ENCODE peak calls at places on chromosomes 11 and 22, in eight cellular contexts. O is DMS153; D is ovary; Q is activated CD8-positive, alpha-beta T cell treated with anti-CD3 and anti-CD28 coated beads for 36 hours; H is EL; L is C1 segment of cervical spinal cord; F is GM18507; R is A673. P is an unnamed sample.

GRCh38 chr11:6833329-6833728 is 12.2 kb upstream of the OR10A5 start:
- DNase-seq in O (no peak), D (no peak), Q (no peak), H (no peak), L (no peak), F (no peak), R (no peak), P (no peak)

GRCh38 chr22:33883561-33883960 is 36.7 kb downstream of the LARGE1 start:
- DNase-seq in O (no peak), D (no peak), Q (no peak), H (no peak), L (no peak), F (no peak), R (no peak), P (no peak)

GRCh38 chr11:75371930-75372876 is 20.7 kb upstream of the ARRB1 start:
- DNase-seq in O (peak), D (no peak), Q (no peak), H (no peak), L (no peak), F (no peak), R (no peak), P (no peak)

GRCh38 chr11:61539009-61539408 is 30.5 kb downstream of the LRRC10B start:
- DNase-seq in O (no peak), D (peak), Q (no peak), H (no peak), L (no peak), F (no peak), R (no peak), P (no peak)

GRCh38 chr11:111957663-111958415 is 20.7 kb downstream of the DIXDC1 start:
- DNase-seq in O (no peak), D (no peak), Q (no peak), H (no peak), L (no peak), F (no peak), R (no peak), P (peak)

GRCh38 chr11:131859811-131860210 is 489.4 kb downstream of the NTM start:
- DNase-seq in O (no peak), D (no peak), Q (no peak), H (peak), L (no peak), F (no peak), R (no peak), P (no peak)

GRCh38 chr11:12772324-12772723 is 98.1 kb downstream of the TEAD1 start:
- DNase-seq in O (no peak), D (no peak), Q (no peak), H (no peak), L (no peak), F (no peak), R (no peak), P (no peak)

GRCh38 chr22:20805972-20806471 is 32.1 kb downstream of the SERPIND1 start:
- DNase-seq in O (no peak), D (no peak), Q (no peak), H (peak), L (no peak), F (no peak), R (peak), P (no peak)

GRCh38 chr11:128924109-128924508 is 18.6 kb downstream of the TP53AIP1 start:
- DNase-seq in O (no peak), D (no peak), Q (no peak), H (no peak), L (no peak), F (no peak), R (no peak), P (no peak)

GRCh38 chr22:40058265-40058664 is 63.5 kb downstream of the FAM83F start:
- DNase-seq in O (no peak), D (no peak), Q (peak), H (no peak), L (no peak), F (no peak), R (no peak), P (no peak)

GRCh38 chr22:45475876-45476514 is 26.7 kb upstream of the FBLN1 start:
- DNase-seq in O (no peak), D (peak), Q (no peak), H (no peak), L (no peak), F (no peak), R (no peak), P (peak)

GRCh38 chr11:46918087-46918751 is at the start of gene LRP4:
- DNase-seq in O (no peak), D (peak), Q (peak), H (peak), L (peak), F (peak), R (peak), P (no peak)

GRCh38 chr11:76629133-76629852 is 41.3 kb downstream of the LRRC32 start:
- DNase-seq in O (no peak), D (no peak), Q (peak), H (peak), L (no peak), F (no peak), R (no peak), P (no peak)

GRCh38 chr11:119316017-119316728 is 757 bp downstream of the MCAM start:
- DNase-seq in O (peak), D (peak), Q (no peak), H (peak), L (peak), F (no peak), R (peak), P (peak)

GRCh38 chr11:74020537-74020936 is 11.7 kb upstream of the UCP3 start:
- DNase-seq in O (no peak), D (no peak), Q (no peak), H (no peak), L (no peak), F (no peak), R (no peak), P (no peak)

GRCh38 chr11:26510756-26511155 is 61.3 kb downstream of the MUC15 start:
- DNase-seq in O (no peak), D (no peak), Q (no peak), H (no peak), L (no peak), F (no peak), R (no peak), P (no peak)

GRCh38 chr11:2664886-2665746 is 34.7 kb downstream of the KCNQ1OT1 start:
- DNase-seq in O (no peak), D (no peak), Q (no peak), H (no peak), L (no peak), F (no peak), R (no peak), P (no peak)

GRCh38 chr11:130801287-130802146 is 114.8 kb downstream of the SNX19 start:
- DNase-seq in O (no peak), D (no peak), Q (no peak), H (peak), L (no peak), F (no peak), R (no peak), P (no peak)

GRCh38 chr11:37505406-37505805 is 907.4 kb upstream of the RAG2 start:
- DNase-seq in O (no peak), D (no peak), Q (no peak), H (no peak), L (no peak), F (no peak), R (no peak), P (no peak)

GRCh38 chr11:19635332-19635731 is 77.3 kb upstream of the NAV2 start:
- DNase-seq in O (no peak), D (no peak), Q (no peak), H (no peak), L (no peak), F (no peak), R (no peak), P (no peak)

GRCh38 chr11:84962018-84962417 is 665.1 kb downstream of the DLG2 start:
- DNase-seq in O (no peak), D (no peak), Q (no peak), H (no peak), L (no peak), F (no peak), R (no peak), P (no peak)

GRCh38 chr11:30017467-30017895 is 651 bp upstream of the KCNA4 start:
- DNase-seq in O (no peak), D (no peak), Q (no peak), H (no peak), L (no peak), F (no peak), R (no peak), P (no peak)

GRCh38 chr11:17810736-17811135 is 76.2 kb downstream of the KCNC1 start:
- DNase-seq in O (no peak), D (no peak), Q (no peak), H (peak), L (no peak), F (no peak), R (no peak), P (no peak)

GRCh38 chr11:14538271-14538925 is 18.2 kb upstream of the PSMA1 start:
- DNase-seq in O (no peak), D (no peak), Q (no peak), H (no peak), L (no peak), F (no peak), R (no peak), P (no peak)

GRCh38 chr22:36971305-36971704 is 47.9 kb downstream of the TST start:
- DNase-seq in O (peak), D (no peak), Q (no peak), H (no peak), L (no peak), F (no peak), R (no peak), P (no peak)

GRCh38 chr11:60864856-60865513 is 2.4 kb upstream of the ZP1 start:
- DNase-seq in O (no peak), D (no peak), Q (no peak), H (no peak), L (no peak), F (no peak), R (no peak), P (no peak)

GRCh38 chr11:107777094-107777493 is 65.2 kb upstream of the SLN start:
- DNase-seq in O (no peak), D (no peak), Q (no peak), H (no peak), L (no peak), F (no peak), R (no peak), P (no peak)

GRCh38 chr22:37278261-37278660 is 4.0 kb upstream of the CYTH4 start:
- DNase-seq in O (no peak), D (no peak), Q (no peak), H (peak), L (no peak), F (no peak), R (no peak), P (no peak)

GRCh38 chr22:18952022-18952421 is 15.9 kb upstream of the PRODH start:
- DNase-seq in O (no peak), D (peak), Q (no peak), H (no peak), L (no peak), F (no peak), R (no peak), P (no peak)

GRCh38 chr22:35882226-35883027 is 146.2 kb downstream of the RBFOX2 start:
- DNase-seq in O (no peak), D (no peak), Q (no peak), H (no peak), L (no peak), F (no peak), R (peak), P (no peak)

GRCh38 chr22:38504731-38505594 is 1.1 kb downstream of the DDX17 start:
- DNase-seq in O (peak), D (peak), Q (peak), H (peak), L (no peak), F (peak), R (peak), P (no peak)

GRCh38 chr11:72778535-72779494 is 15.0 kb downstream of the STARD10 start:
- DNase-seq in O (no peak), D (no peak), Q (no peak), H (no peak), L (no peak), F (no peak), R (no peak), P (no peak)

GRCh38 chr11:71447791-71448256 is 369 bp downstream of the DHCR7 start:
- DNase-seq in O (no peak), D (no peak), Q (peak), H (peak), L (no peak), F (no peak), R (peak), P (peak)

GRCh38 chr11:10155793-10156490 is 138.1 kb downstream of the SBF2 start:
- DNase-seq in O (no peak), D (no peak), Q (no peak), H (no peak), L (no peak), F (no peak), R (no peak), P (no peak)

GRCh38 chr22:37282385-37282677 is at the start of gene CYTH4:
- DNase-seq in O (no peak), D (no peak), Q (peak), H (no peak), L (peak), F (peak), R (no peak), P (no peak)

GRCh38 chr22:49354516-49355205 is 473.0 kb downstream of the BRD1 start:
- DNase-seq in O (no peak), D (no peak), Q (no peak), H (no peak), L (no peak), F (no peak), R (no peak), P (no peak)

GRCh38 chr11:290621-291231 is 1.8 kb downstream of the PGGHG start:
- DNase-seq in O (no peak), D (peak), Q (peak), H (no peak), L (no peak), F (no peak), R (no peak), P (no peak)